ENCODE peak calls at places on chromosomes 6 and 20, in six cellular contexts. One of them, this sample, is unnamed.

GRCh38 chr6:117456255-117456654 is 26.2 kb upstream of the DCBLD1 start:
- DNase-seq in erythroblast: no peak
- DNase-seq in HepG2: no peak
- DNase-seq in heart left ventricle: no peak
- DNase-seq in lower leg skin: no peak
- DNase-seq in tibial nerve: no peak
- DNase-seq in this sample: no peak

GRCh38 chr6:7719364-7719763 is 6.5 kb upstream of the BMP6 start:
- DNase-seq in erythroblast: no peak
- DNase-seq in HepG2: no peak
- DNase-seq in heart left ventricle: no peak
- DNase-seq in lower leg skin: no peak
- DNase-seq in tibial nerve: no peak
- DNase-seq in this sample: no peak

GRCh38 chr6:42618686-42619085 is 54.9 kb downstream of the UBR2 start:
- DNase-seq in erythroblast: no peak
- DNase-seq in HepG2: no peak
- DNase-seq in heart left ventricle: no peak
- DNase-seq in lower leg skin: no peak
- DNase-seq in tibial nerve: no peak
- DNase-seq in this sample: no peak

GRCh38 chr20:46062151-46062550 is 27.6 kb downstream of the NCOA5 start:
- DNase-seq in erythroblast: no peak
- DNase-seq in HepG2: no peak
- DNase-seq in heart left ventricle: no peak
- DNase-seq in lower leg skin: peak
- DNase-seq in tibial nerve: no peak
- DNase-seq in this sample: no peak

GRCh38 chr6:87431263-87431662 is 23.5 kb downstream of the CFAP206 start:
- DNase-seq in erythroblast: no peak
- DNase-seq in HepG2: no peak
- DNase-seq in heart left ventricle: no peak
- DNase-seq in lower leg skin: no peak
- DNase-seq in tibial nerve: no peak
- DNase-seq in this sample: no peak

GRCh38 chr6:139126255-139126654 is 8.6 kb upstream of the HECA start:
- DNase-seq in erythroblast: no peak
- DNase-seq in HepG2: no peak
- DNase-seq in heart left ventricle: no peak
- DNase-seq in lower leg skin: no peak
- DNase-seq in tibial nerve: peak
- DNase-seq in this sample: no peak

GRCh38 chr20:3766832-3767433 is 620 bp downstream of the ADISSP start:
- DNase-seq in erythroblast: peak
- DNase-seq in HepG2: no peak
- DNase-seq in heart left ventricle: no peak
- DNase-seq in lower leg skin: peak
- DNase-seq in tibial nerve: no peak
- DNase-seq in this sample: no peak

GRCh38 chr6:84027340-84028183 is 6.0 kb upstream of the MRAP2 start:
- DNase-seq in erythroblast: no peak
- DNase-seq in HepG2: no peak
- DNase-seq in heart left ventricle: no peak
- DNase-seq in lower leg skin: no peak
- DNase-seq in tibial nerve: no peak
- DNase-seq in this sample: no peak

GRCh38 chr6:154345811-154346210 is 10.8 kb downstream of the IPCEF1 start:
- DNase-seq in erythroblast: no peak
- DNase-seq in HepG2: no peak
- DNase-seq in heart left ventricle: no peak
- DNase-seq in lower leg skin: no peak
- DNase-seq in tibial nerve: no peak
- DNase-seq in this sample: no peak

GRCh38 chr6:72922401-72922800 is 300.5 kb downstream of the KCNQ5 start:
- DNase-seq in erythroblast: no peak
- DNase-seq in HepG2: no peak
- DNase-seq in heart left ventricle: no peak
- DNase-seq in lower leg skin: no peak
- DNase-seq in tibial nerve: no peak
- DNase-seq in this sample: no peak

GRCh38 chr6:35601331-35602132 is 87.2 kb downstream of the FKBP5 start:
- DNase-seq in erythroblast: no peak
- DNase-seq in HepG2: peak
- DNase-seq in heart left ventricle: peak
- DNase-seq in lower leg skin: no peak
- DNase-seq in tibial nerve: peak
- DNase-seq in this sample: peak

GRCh38 chr6:33375143-33375649 is 16.4 kb upstream of the KIFC1 start:
- DNase-seq in erythroblast: no peak
- DNase-seq in HepG2: no peak
- DNase-seq in heart left ventricle: peak
- DNase-seq in lower leg skin: peak
- DNase-seq in tibial nerve: peak
- DNase-seq in this sample: no peak

GRCh38 chr20:52411611-52412010 is 220.0 kb upstream of the ZFP64 start:
- DNase-seq in erythroblast: no peak
- DNase-seq in HepG2: no peak
- DNase-seq in heart left ventricle: no peak
- DNase-seq in lower leg skin: no peak
- DNase-seq in tibial nerve: no peak
- DNase-seq in this sample: no peak

DNA sequence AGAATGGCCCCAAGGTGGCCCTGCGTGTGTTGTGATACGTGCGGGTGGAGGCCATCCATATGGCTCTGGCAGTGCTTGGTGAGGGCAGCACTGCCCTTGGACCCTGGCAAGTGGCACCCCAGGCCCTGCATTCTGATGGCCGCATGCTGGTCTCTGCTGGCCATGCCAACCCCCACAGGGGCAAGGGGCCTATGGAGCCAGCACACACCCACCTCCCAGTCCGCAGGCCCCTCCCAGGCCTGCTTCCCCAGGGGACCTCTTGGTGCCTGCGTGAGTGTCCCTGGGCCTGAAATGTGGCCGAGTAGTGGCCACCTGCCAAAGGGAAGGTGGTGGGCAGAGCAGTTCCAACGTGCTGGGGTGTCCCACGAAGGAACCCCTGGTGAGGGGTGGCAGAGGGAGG is 17.6 kb downstream of the NQO2 start:
- DNase-seq in erythroblast: no peak
- DNase-seq in HepG2: no peak
- DNase-seq in heart left ventricle: no peak
- DNase-seq in lower leg skin: no peak
- DNase-seq in tibial nerve: no peak
- DNase-seq in this sample: no peak
- TF ChIP-seq POLR2A in erythroblast: no peak
- TF ChIP-seq POLR2A in HepG2: no peak
- TF ChIP-seq POLR2A in heart left ventricle: no peak
- TF ChIP-seq POLR2A in lower leg skin: no peak
- TF ChIP-seq POLR2A in tibial nerve: no peak
- TF ChIP-seq POLR2A in this sample: no peak

DNA sequence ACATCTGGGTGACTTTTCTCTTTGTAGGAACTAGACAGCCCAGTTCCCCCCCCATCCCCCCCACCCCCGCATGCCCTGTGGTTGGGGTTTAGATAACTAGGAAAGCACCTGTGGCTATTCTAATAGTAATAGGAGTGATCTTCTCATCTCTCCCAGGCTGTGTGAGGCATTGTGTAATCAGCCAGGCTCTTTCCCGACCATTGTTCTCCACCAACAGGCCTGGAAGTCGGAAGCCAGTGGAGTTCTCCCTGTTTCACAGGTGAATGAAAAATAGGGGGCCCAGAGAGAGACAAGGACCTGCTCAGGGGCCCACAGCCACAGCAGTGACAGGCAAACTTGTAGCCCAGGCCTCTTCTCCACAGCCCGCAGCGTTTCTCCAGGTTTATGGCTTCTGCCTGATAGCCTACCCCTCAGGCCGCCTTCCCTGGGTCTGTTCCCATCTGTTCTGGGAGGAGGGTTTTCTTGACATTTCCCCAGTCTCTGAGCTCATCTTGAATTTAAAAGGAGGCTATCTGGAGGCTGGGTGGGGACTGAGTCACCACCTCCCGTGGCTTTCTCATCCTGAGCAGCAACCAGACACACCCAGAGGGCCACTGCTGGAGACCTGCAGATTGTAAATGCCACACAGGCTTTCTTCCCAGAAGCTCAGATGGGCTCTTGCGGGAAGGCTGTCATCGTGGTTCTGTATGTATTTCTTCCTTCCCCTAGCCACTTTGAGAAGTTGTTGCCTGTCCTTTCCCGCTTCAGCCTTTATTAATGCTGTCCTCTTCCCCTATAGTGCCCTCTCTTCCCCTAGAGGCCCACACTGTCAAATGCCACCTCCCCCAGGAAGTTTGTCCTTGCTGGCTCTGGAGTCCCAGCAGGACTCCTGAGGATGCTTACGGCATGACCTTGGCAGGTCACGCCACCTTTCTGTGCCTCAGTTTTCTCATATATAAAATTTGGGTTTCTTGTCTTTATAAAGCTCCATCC is 75.9 kb upstream of the MYL9 start:
- DNase-seq in erythroblast: peak
- DNase-seq in HepG2: peak
- DNase-seq in heart left ventricle: no peak
- DNase-seq in lower leg skin: peak
- DNase-seq in tibial nerve: peak
- DNase-seq in this sample: no peak
- TF ChIP-seq POLR2A in erythroblast: no peak
- TF ChIP-seq POLR2A in HepG2: no peak
- TF ChIP-seq POLR2A in heart left ventricle: no peak
- TF ChIP-seq POLR2A in lower leg skin: no peak
- TF ChIP-seq POLR2A in tibial nerve: no peak
- TF ChIP-seq POLR2A in this sample: no peak

DNA sequence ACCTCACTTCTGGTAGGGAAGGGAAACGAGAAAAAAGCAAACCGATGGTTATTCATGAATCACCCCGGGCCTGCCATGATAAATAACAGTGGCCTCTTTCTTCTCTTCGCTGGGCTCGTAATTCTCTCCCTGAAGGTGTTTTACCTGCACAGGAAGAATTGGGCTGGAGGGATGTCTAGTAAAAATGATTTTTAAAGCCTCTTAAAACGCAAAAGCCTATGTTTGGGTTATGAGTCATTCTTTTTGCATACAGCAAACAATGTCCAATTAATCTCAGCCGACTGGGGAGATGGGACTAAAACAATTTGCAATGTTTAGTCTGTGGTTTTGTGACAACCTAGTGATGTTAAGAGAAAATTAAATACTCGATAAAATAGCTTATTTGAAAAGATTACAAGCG is 16.7 kb downstream of the LINC00237 start:
- DNase-seq in erythroblast: no peak
- DNase-seq in HepG2: peak
- DNase-seq in heart left ventricle: no peak
- DNase-seq in lower leg skin: no peak
- DNase-seq in tibial nerve: no peak
- DNase-seq in this sample: no peak
- TF ChIP-seq POLR2A in erythroblast: no peak
- TF ChIP-seq POLR2A in HepG2: no peak
- TF ChIP-seq POLR2A in heart left ventricle: no peak
- TF ChIP-seq POLR2A in lower leg skin: no peak
- TF ChIP-seq POLR2A in tibial nerve: no peak
- TF ChIP-seq POLR2A in this sample: no peak

GRCh38 chr20:38447931-38448675 is 13.0 kb upstream of the SNHG17 start:
- DNase-seq in erythroblast: peak
- DNase-seq in HepG2: peak
- DNase-seq in heart left ventricle: no peak
- DNase-seq in lower leg skin: no peak
- DNase-seq in tibial nerve: no peak
- DNase-seq in this sample: no peak

GRCh38 chr20:38445402-38445801 is 10.3 kb upstream of the SNHG17 start:
- DNase-seq in erythroblast: no peak
- DNase-seq in HepG2: no peak
- DNase-seq in heart left ventricle: no peak
- DNase-seq in lower leg skin: no peak
- DNase-seq in tibial nerve: no peak
- DNase-seq in this sample: no peak

GRCh38 chr20:38445901-38446425 is 10.8 kb upstream of the SNHG17 start:
- DNase-seq in erythroblast: no peak
- DNase-seq in HepG2: no peak
- DNase-seq in heart left ventricle: no peak
- DNase-seq in lower leg skin: no peak
- DNase-seq in tibial nerve: no peak
- DNase-seq in this sample: no peak

GRCh38 chr20:38447251-38447661 is 12.1 kb upstream of the SNHG17 start:
- DNase-seq in erythroblast: no peak
- DNase-seq in HepG2: no peak
- DNase-seq in heart left ventricle: no peak
- DNase-seq in lower leg skin: no peak
- DNase-seq in tibial nerve: no peak
- DNase-seq in this sample: no peak

DNA sequence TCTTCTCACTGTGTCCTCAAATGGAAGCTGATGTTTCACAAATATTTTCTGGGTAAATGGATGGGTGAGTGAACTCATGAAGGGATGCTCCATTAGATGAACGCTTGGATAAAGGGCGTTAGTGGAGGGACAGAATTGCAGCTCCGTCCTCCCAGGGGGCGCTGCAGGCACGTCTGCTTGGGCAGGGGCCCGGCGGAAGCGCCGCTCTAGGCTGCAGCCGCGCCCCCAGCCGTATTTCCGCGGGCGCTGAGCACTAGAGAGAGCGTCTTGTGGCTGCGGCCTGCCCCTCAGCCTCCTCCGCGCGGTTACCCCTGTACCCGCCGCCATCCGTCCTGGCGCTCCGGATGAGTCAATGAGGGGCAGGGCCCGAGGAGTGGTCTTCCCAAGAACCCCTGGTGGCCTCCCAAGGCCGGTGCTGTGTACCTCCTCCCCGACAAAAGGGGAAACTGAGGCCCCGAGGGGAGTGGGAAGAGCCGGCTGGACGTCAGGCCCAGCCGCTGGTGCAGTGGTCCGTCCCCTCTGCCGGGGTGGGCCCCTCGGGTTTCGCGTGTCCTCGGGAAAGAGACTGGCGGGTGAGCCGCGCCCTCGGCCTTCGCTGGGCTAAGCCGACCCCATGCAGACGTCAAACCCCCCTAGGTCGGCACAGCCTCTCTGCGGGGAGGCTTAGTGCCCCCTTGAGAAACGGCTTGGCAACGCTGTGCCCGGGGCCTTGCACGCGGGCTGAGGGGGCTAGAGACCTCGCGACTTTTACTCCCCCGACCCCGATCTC is 11.5 kb upstream of the SNHG17 start:
- DNase-seq in erythroblast: peak
- DNase-seq in HepG2: peak
- DNase-seq in heart left ventricle: peak
- DNase-seq in lower leg skin: peak
- DNase-seq in tibial nerve: peak
- DNase-seq in this sample: peak
- TF ChIP-seq POLR2A in erythroblast: peak
- TF ChIP-seq POLR2A in HepG2: peak
- TF ChIP-seq POLR2A in heart left ventricle: no peak
- TF ChIP-seq POLR2A in lower leg skin: no peak
- TF ChIP-seq POLR2A in tibial nerve: peak
- TF ChIP-seq POLR2A in this sample: peak

GRCh38 chr6:28383235-28384142 is 16.1 kb downstream of the ZSCAN12 start:
- DNase-seq in erythroblast: peak
- DNase-seq in HepG2: peak
- DNase-seq in heart left ventricle: peak
- DNase-seq in lower leg skin: peak
- DNase-seq in tibial nerve: peak
- DNase-seq in this sample: peak
- TF ChIP-seq POLR2A in erythroblast: peak
- TF ChIP-seq POLR2A in HepG2: peak
- TF ChIP-seq POLR2A in heart left ventricle: no peak
- TF ChIP-seq POLR2A in lower leg skin: no peak
- TF ChIP-seq POLR2A in tibial nerve: no peak
- TF ChIP-seq POLR2A in this sample: peak

GRCh38 chr6:166245148-166245547 is 63.0 kb downstream of the PRR18 start:
- DNase-seq in erythroblast: no peak
- DNase-seq in HepG2: no peak
- DNase-seq in heart left ventricle: no peak
- DNase-seq in lower leg skin: no peak
- DNase-seq in tibial nerve: no peak
- DNase-seq in this sample: no peak
- TF ChIP-seq POLR2A in erythroblast: no peak
- TF ChIP-seq POLR2A in HepG2: no peak
- TF ChIP-seq POLR2A in heart left ventricle: no peak
- TF ChIP-seq POLR2A in lower leg skin: no peak
- TF ChIP-seq POLR2A in tibial nerve: no peak
- TF ChIP-seq POLR2A in this sample: no peak